ENCODE peak calls at places on chromosomes 11 and 22, in five cellular contexts. L is AG09319, D is type B pancreatic cell, B is A172, Z is stomach. A is an unnamed sample.

GRCh38 chr11:20912046-20912821 is 242.8 kb downstream of the NELL1 start:
- DNase-seq in L (no peak), D (no peak), B (no peak), Z (no peak), A (no peak)

GRCh38 chr22:19897726-19898515 is 43.2 kb upstream of the GNB1L start:
- DNase-seq in L (no peak), D (no peak), B (no peak), Z (no peak), A (no peak)

GRCh38 chr11:8693010-8693551 is 10.5 kb downstream of the RPL27A start:
- DNase-seq in L (no peak), D (no peak), B (no peak), Z (no peak), A (peak)

GRCh38 chr11:2512431-2513407 is 67.9 kb downstream of the KCNQ1 start:
- DNase-seq in L (no peak), D (peak), B (no peak), Z (peak), A (peak)

GRCh38 chr11:4607111-4607510 is 920 bp downstream of the TRIM68 start:
- DNase-seq in L (no peak), D (no peak), B (no peak), Z (no peak), A (no peak)

GRCh38 chr11:132099692-132100091 is 729.3 kb downstream of the NTM start:
- DNase-seq in L (no peak), D (no peak), B (no peak), Z (no peak), A (no peak)

GRCh38 chr11:66492161-66492865 is 12.1 kb downstream of the DPP3 start:
- DNase-seq in L (no peak), D (no peak), B (no peak), Z (no peak), A (no peak)

GRCh38 chr11:121671276-121672168 is 218.8 kb upstream of the SORL1-AS1 start:
- DNase-seq in L (no peak), D (no peak), B (peak), Z (no peak), A (no peak)

GRCh38 chr11:85752890-85753581 is 57.9 kb downstream of the SYTL2 start:
- DNase-seq in L (no peak), D (no peak), B (no peak), Z (peak), A (peak)

GRCh38 chr11:87137711-87138110 is 100.0 kb downstream of the TMEM135 start:
- DNase-seq in L (peak), D (no peak), B (no peak), Z (no peak), A (no peak)

GRCh38 chr11:83574516-83574915 is 288.3 kb upstream of the CCDC90B start:
- DNase-seq in L (no peak), D (no peak), B (peak), Z (no peak), A (no peak)

GRCh38 chr11:64409707-64410395 is 50.9 kb downstream of the RPS6KA4 start:
- DNase-seq in L (no peak), D (no peak), B (peak), Z (no peak), A (no peak)

GRCh38 chr22:44729391-44730012 is 22.9 kb upstream of the ARHGAP8 start:
- DNase-seq in L (peak), D (peak), B (no peak), Z (no peak), A (no peak)

GRCh38 chr11:58046231-58046630 is 15.5 kb downstream of the OR6Q1 start:
- DNase-seq in L (no peak), D (no peak), B (no peak), Z (no peak), A (no peak)

GRCh38 chr22:23187871-23188700 is 7.8 kb downstream of the BCR start:
- DNase-seq in L (no peak), D (no peak), B (peak), Z (no peak), A (no peak)

GRCh38 chr11:3231550-3231850 is 717 bp downstream of the MRGPRE start:
- DNase-seq in L (no peak), D (no peak), B (no peak), Z (no peak), A (no peak)

GRCh38 chr22:25777870-25778269 is 35.9 kb downstream of the MYO18B start:
- DNase-seq in L (no peak), D (no peak), B (peak), Z (no peak), A (no peak)

GRCh38 chr22:47997612-47998011 is 1235.2 kb downstream of the TBC1D22A start:
- DNase-seq in L (no peak), D (peak), B (no peak), Z (no peak), A (no peak)

GRCh38 chr11:1771700-1772099 is 8.0 kb upstream of the CTSD start:
- DNase-seq in L (no peak), D (no peak), B (no peak), Z (peak), A (no peak)

GRCh38 chr11:116984589-116984988 is 113.6 kb downstream of the SIK3 start:
- DNase-seq in L (peak), D (no peak), B (peak), Z (no peak), A (no peak)

GRCh38 chr22:17707526-17707925 is 66.7 kb downstream of the BID start:
- DNase-seq in L (no peak), D (no peak), B (no peak), Z (no peak), A (no peak)

GRCh38 chr11:83122050-83122449 is 34.9 kb upstream of the PCF11 start:
- DNase-seq in L (no peak), D (no peak), B (no peak), Z (no peak), A (no peak)

GRCh38 chr11:67584205-67584880 is 731 bp downstream of the GSTP1 start:
- DNase-seq in L (peak), D (no peak), B (peak), Z (peak), A (peak)

GRCh38 chr11:33931032-33931431 is 39.2 kb upstream of the LMO2 start:
- DNase-seq in L (no peak), D (no peak), B (no peak), Z (no peak), A (no peak)

GRCh38 chr11:15663778-15664218 is 549.1 kb downstream of the INSC start:
- DNase-seq in L (no peak), D (no peak), B (no peak), Z (no peak), A (no peak)

GRCh38 chr11:74754507-74755255 is 6.0 kb downstream of the RNF169 start:
- DNase-seq in L (peak), D (no peak), B (peak), Z (no peak), A (no peak)

GRCh38 chr11:111718436-111719325 is 47.5 kb downstream of the PPP2R1B start:
- DNase-seq in L (no peak), D (no peak), B (peak), Z (peak), A (no peak)

GRCh38 chr11:1400168-1401000 is 10.7 kb downstream of the BRSK2 start:
- DNase-seq in L (no peak), D (no peak), B (no peak), Z (no peak), A (no peak)

GRCh38 chr11:122258446-122258994 is 142.5 kb upstream of the BLID start:
- DNase-seq in L (no peak), D (no peak), B (no peak), Z (no peak), A (no peak)

GRCh38 chr11:134441706-134442105 is 29.7 kb upstream of the B3GAT1 start:
- DNase-seq in L (no peak), D (no peak), B (no peak), Z (no peak), A (no peak)

GRCh38 chr11:27913650-27914049 is 194.3 kb downstream of the KIF18A start:
- DNase-seq in L (no peak), D (no peak), B (peak), Z (no peak), A (no peak)

GRCh38 chr22:29784451-29785361 is 17.5 kb downstream of the UQCR10 start:
- DNase-seq in L (no peak), D (no peak), B (no peak), Z (peak), A (no peak)

GRCh38 chr11:44246726-44247125 is 63.2 kb downstream of the ALX4 start:
- DNase-seq in L (peak), D (no peak), B (no peak), Z (no peak), A (no peak)

GRCh38 chr11:9716275-9717039 is 52.6 kb downstream of the SWAP70 start:
- DNase-seq in L (peak), D (no peak), B (peak), Z (no peak), A (no peak)

GRCh38 chr22:36781656-36782627 is 6.0 kb upstream of the IFT27 start:
- DNase-seq in L (peak), D (peak), B (peak), Z (peak), A (peak)

GRCh38 chr11:63666874-63667273 is 4.3 kb downstream of the ATL3 start:
- DNase-seq in L (no peak), D (no peak), B (no peak), Z (no peak), A (no peak)

GRCh38 chr22:27380826-27381225 is 420.7 kb downstream of the MN1 start:
- DNase-seq in L (no peak), D (peak), B (no peak), Z (no peak), A (no peak)

GRCh38 chr22:37716708-37717107 is 19.9 kb downstream of the TRIOBP start:
- DNase-seq in L (no peak), D (no peak), B (peak), Z (no peak), A (no peak)

GRCh38 chr22:27800250-27801131 is 1.1 kb downstream of the MN1 start:
- DNase-seq in L (no peak), D (no peak), B (no peak), Z (no peak), A (no peak)

GRCh38 chr11:109865558-109866186 is 227.5 kb upstream of the ZC3H12C start:
- DNase-seq in L (no peak), D (no peak), B (peak), Z (no peak), A (no peak)